ENCODE peak calls at places on chromosomes 1 and 21, in seven cellular contexts. One of them, this sample, is unnamed.

GRCh38 chr21:16345757-16346156 is 616.0 kb downstream of the USP25 start:
- DNase-seq in GM23248: no peak
- DNase-seq in H54: no peak
- DNase-seq in PC-3: no peak
- DNase-seq in T-helper 1 cell: no peak
- DNase-seq in GM04504: no peak
- DNase-seq in T-helper 2 cell: no peak
- DNase-seq in this sample: no peak

GRCh38 chr1:16138772-16139221 is 17.1 kb downstream of the EPHA2 start:
- DNase-seq in T-helper 1 cell: no peak
- DNase-seq in GM23248: peak; percentile 43
- DNase-seq in PC-3: peak; percentile 95
- DNase-seq in H54: peak; percentile 52
- DNase-seq in T-helper 2 cell: no peak
- DNase-seq in GM04504: no peak
- DNase-seq in this sample: no peak

GRCh38 chr1:181077576-181078242 is 10.8 kb upstream of the IER5 start:
- DNase-seq in T-helper 1 cell: no peak
- DNase-seq in T-helper 2 cell: no peak
- DNase-seq in GM04504: no peak
- DNase-seq in GM23248: no peak
- DNase-seq in PC-3: peak; percentile 77
- DNase-seq in H54: peak; percentile 54
- DNase-seq in this sample: no peak

GRCh38 chr1:19257178-19257914 is 5.7 kb downstream of the MRTO4 start:
- DNase-seq in H54: no peak
- DNase-seq in T-helper 1 cell: no peak
- DNase-seq in PC-3: no peak
- DNase-seq in GM04504: no peak
- DNase-seq in GM23248: peak; percentile 65
- DNase-seq in T-helper 2 cell: no peak
- DNase-seq in this sample: no peak

GRCh38 chr21:43728467-43729390 is 9.8 kb downstream of the PDXK start:
- DNase-seq in PC-3: peak; percentile 92
- DNase-seq in T-helper 2 cell: peak; percentile 87
- DNase-seq in GM04504: peak; percentile 93
- DNase-seq in H54: peak; percentile 97
- DNase-seq in GM23248: peak; percentile 99
- DNase-seq in T-helper 1 cell: peak; percentile 85
- DNase-seq in this sample: peak; percentile 80

GRCh38 chr21:46202592-46203202 is 18.4 kb upstream of the SPATC1L start:
- DNase-seq in PC-3: no peak
- DNase-seq in T-helper 1 cell: no peak
- DNase-seq in H54: no peak
- DNase-seq in GM04504: no peak
- DNase-seq in T-helper 2 cell: no peak
- DNase-seq in GM23248: no peak
- DNase-seq in this sample: no peak

GRCh38 chr1:185487030-185487429 is 170.0 kb upstream of the IVNS1ABP start:
- DNase-seq in H54: no peak
- DNase-seq in T-helper 1 cell: no peak
- DNase-seq in T-helper 2 cell: no peak
- DNase-seq in GM04504: no peak
- DNase-seq in PC-3: no peak
- DNase-seq in GM23248: no peak
- DNase-seq in this sample: no peak

GRCh38 chr1:206816390-206817287 is 44.3 kb upstream of the IL10 start:
- DNase-seq in T-helper 1 cell: no peak
- DNase-seq in PC-3: no peak
- DNase-seq in GM23248: peak; percentile 23
- DNase-seq in GM04504: no peak
- DNase-seq in T-helper 2 cell: peak; percentile 32
- DNase-seq in H54: no peak
- DNase-seq in this sample: no peak

GRCh38 chr1:178258521-178258920 is 164.6 kb downstream of the RASAL2 start:
- DNase-seq in H54: no peak
- DNase-seq in GM04504: no peak
- DNase-seq in T-helper 2 cell: no peak
- DNase-seq in PC-3: peak; percentile 7
- DNase-seq in GM23248: no peak
- DNase-seq in T-helper 1 cell: no peak
- DNase-seq in this sample: no peak

GRCh38 chr1:48676376-48676775 is 100.3 kb downstream of the BEND5 start:
- DNase-seq in T-helper 1 cell: no peak
- DNase-seq in T-helper 2 cell: no peak
- DNase-seq in GM04504: no peak
- DNase-seq in PC-3: peak; percentile 12
- DNase-seq in GM23248: no peak
- DNase-seq in H54: no peak
- DNase-seq in this sample: no peak

GRCh38 chr1:163361123-163361934 is 39.6 kb downstream of the NUF2 start:
- DNase-seq in T-helper 1 cell: no peak
- DNase-seq in PC-3: peak; percentile 60
- DNase-seq in T-helper 2 cell: no peak
- DNase-seq in H54: no peak
- DNase-seq in GM23248: peak; percentile 26
- DNase-seq in GM04504: no peak
- DNase-seq in this sample: no peak

GRCh38 chr1:39255212-39255611 is 50.7 kb downstream of the MACF1 start:
- DNase-seq in T-helper 2 cell: no peak
- DNase-seq in H54: no peak
- DNase-seq in PC-3: no peak
- DNase-seq in T-helper 1 cell: no peak
- DNase-seq in GM04504: no peak
- DNase-seq in GM23248: peak; percentile 45
- DNase-seq in this sample: no peak

GRCh38 chr1:99727575-99728190 is 38.8 kb downstream of the FRRS1 start:
- DNase-seq in PC-3: peak; percentile 28
- DNase-seq in T-helper 1 cell: no peak
- DNase-seq in T-helper 2 cell: no peak
- DNase-seq in GM04504: peak; percentile 20
- DNase-seq in H54: peak; percentile 40
- DNase-seq in GM23248: peak; percentile 39
- DNase-seq in this sample: no peak

GRCh38 chr1:161082996-161083742 is 6.2 kb downstream of the NECTIN4 start:
- DNase-seq in T-helper 2 cell: no peak
- DNase-seq in GM23248: peak; percentile 98
- DNase-seq in GM04504: peak; percentile 83
- DNase-seq in H54: peak; percentile 92
- DNase-seq in T-helper 1 cell: no peak
- DNase-seq in PC-3: peak; percentile 99
- DNase-seq in this sample: no peak

GRCh38 chr1:183278736-183279591 is 92.9 kb downstream of the LAMC2 start:
- DNase-seq in T-helper 2 cell: no peak
- DNase-seq in H54: peak; percentile 51
- DNase-seq in PC-3: peak; percentile 78
- DNase-seq in GM04504: peak; percentile 53
- DNase-seq in T-helper 1 cell: no peak
- DNase-seq in GM23248: peak; percentile 89
- DNase-seq in this sample: no peak

This sample was measured in amygdala.